ENCODE peak calls at places on chromosomes 5 and 9, in five cellular contexts. One of them, this sample, is unnamed.

GRCh38 chr5:157290981-157291711 is 25.2 kb downstream of the CYFIP2 start:
- DNase-seq in ovary: no peak
- DNase-seq in tibial artery: no peak
- DNase-seq in WERI-Rb-1: no peak
- DNase-seq in fibroblast of mammary gland: no peak
- DNase-seq in this sample: peak

GRCh38 chr9:13411827-13412226 is 132.3 kb upstream of the MPDZ start:
- DNase-seq in ovary: no peak
- DNase-seq in tibial artery: no peak
- DNase-seq in WERI-Rb-1: no peak
- DNase-seq in fibroblast of mammary gland: no peak
- DNase-seq in this sample: no peak

GRCh38 chr5:41281215-41281810 is 68.0 kb upstream of the C6 start:
- DNase-seq in ovary: no peak
- DNase-seq in tibial artery: no peak
- DNase-seq in WERI-Rb-1: no peak
- DNase-seq in fibroblast of mammary gland: no peak
- DNase-seq in this sample: no peak

GRCh38 chr9:86983260-86984255 is 36.3 kb upstream of the GAS1 start:
- DNase-seq in ovary: peak
- DNase-seq in tibial artery: no peak
- DNase-seq in WERI-Rb-1: no peak
- DNase-seq in fibroblast of mammary gland: peak
- DNase-seq in this sample: peak

GRCh38 chr9:127283917-127284316 is 19.3 kb downstream of the GARNL3 start:
- DNase-seq in ovary: no peak
- DNase-seq in tibial artery: peak
- DNase-seq in WERI-Rb-1: peak
- DNase-seq in fibroblast of mammary gland: peak
- DNase-seq in this sample: peak

GRCh38 chr5:150372626-150373025 is 15.1 kb downstream of the TCOF1 start:
- DNase-seq in ovary: no peak
- DNase-seq in tibial artery: no peak
- DNase-seq in WERI-Rb-1: no peak
- DNase-seq in fibroblast of mammary gland: no peak
- DNase-seq in this sample: no peak

GRCh38 chr5:113495402-113495801 is 7.1 kb upstream of the MCC start:
- DNase-seq in ovary: no peak
- DNase-seq in tibial artery: no peak
- DNase-seq in WERI-Rb-1: no peak
- DNase-seq in fibroblast of mammary gland: peak
- DNase-seq in this sample: peak

GRCh38 chr5:157471709-157472108 is 11.7 kb downstream of the NIPAL4 start:
- DNase-seq in ovary: no peak
- DNase-seq in tibial artery: no peak
- DNase-seq in WERI-Rb-1: peak
- DNase-seq in fibroblast of mammary gland: peak
- DNase-seq in this sample: peak

GRCh38 chr9:126830827-126831226 is 26.0 kb downstream of the ZBTB43 start:
- DNase-seq in ovary: no peak
- DNase-seq in tibial artery: no peak
- DNase-seq in WERI-Rb-1: no peak
- DNase-seq in fibroblast of mammary gland: no peak
- DNase-seq in this sample: no peak

GRCh38 chr5:76622973-76623596 is at the start of gene F2RL2:
- DNase-seq in ovary: no peak
- DNase-seq in tibial artery: no peak
- DNase-seq in WERI-Rb-1: peak
- DNase-seq in fibroblast of mammary gland: peak
- DNase-seq in this sample: peak

GRCh38 chr5:168948746-168949145 is 352.2 kb downstream of the SLIT3 start:
- DNase-seq in ovary: no peak
- DNase-seq in tibial artery: no peak
- DNase-seq in WERI-Rb-1: no peak
- DNase-seq in fibroblast of mammary gland: no peak
- DNase-seq in this sample: peak

GRCh38 chr5:72949481-72949880 is 6.4 kb upstream of the FCHO2 start:
- DNase-seq in ovary: no peak
- DNase-seq in tibial artery: no peak
- DNase-seq in WERI-Rb-1: no peak
- DNase-seq in fibroblast of mammary gland: peak
- DNase-seq in this sample: peak

GRCh38 chr9:3824062-3824461 is 298.3 kb upstream of the RFX3 start:
- DNase-seq in ovary: no peak
- DNase-seq in tibial artery: no peak
- DNase-seq in WERI-Rb-1: no peak
- DNase-seq in fibroblast of mammary gland: peak
- DNase-seq in this sample: no peak

GRCh38 chr9:127742435-127743088 is 7.5 kb upstream of the TOR2A start:
- DNase-seq in ovary: peak
- DNase-seq in tibial artery: no peak
- DNase-seq in WERI-Rb-1: peak
- DNase-seq in fibroblast of mammary gland: peak
- DNase-seq in this sample: peak

GRCh38 chr5:84861306-84861705 is 476.6 kb upstream of the EDIL3 start:
- DNase-seq in ovary: no peak
- DNase-seq in tibial artery: no peak
- DNase-seq in WERI-Rb-1: no peak
- DNase-seq in fibroblast of mammary gland: no peak
- DNase-seq in this sample: no peak

GRCh38 chr5:87300744-87301143 is 33.1 kb downstream of the RASA1 start:
- DNase-seq in ovary: no peak
- DNase-seq in tibial artery: no peak
- DNase-seq in WERI-Rb-1: no peak
- DNase-seq in fibroblast of mammary gland: peak
- DNase-seq in this sample: peak

GRCh38 chr9:129282308-129283211 is 104.5 kb upstream of the IER5L start:
- DNase-seq in ovary: peak
- DNase-seq in tibial artery: peak
- DNase-seq in WERI-Rb-1: peak
- DNase-seq in fibroblast of mammary gland: no peak
- DNase-seq in this sample: no peak

GRCh38 chr5:157744055-157745011 is 821 bp downstream of the LSM11 start:
- DNase-seq in ovary: peak
- DNase-seq in tibial artery: no peak
- DNase-seq in WERI-Rb-1: peak
- DNase-seq in fibroblast of mammary gland: no peak
- DNase-seq in this sample: peak

GRCh38 chr5:170427672-170428236 is 38.6 kb upstream of the KCNMB1 start:
- DNase-seq in ovary: no peak
- DNase-seq in tibial artery: no peak
- DNase-seq in WERI-Rb-1: no peak
- DNase-seq in fibroblast of mammary gland: peak
- DNase-seq in this sample: no peak

GRCh38 chr5:62643556-62644451 is 65.2 kb downstream of the LRRC70 start:
- DNase-seq in ovary: no peak
- DNase-seq in tibial artery: no peak
- DNase-seq in WERI-Rb-1: no peak
- DNase-seq in fibroblast of mammary gland: no peak
- DNase-seq in this sample: no peak

GRCh38 chr9:2727966-2728613 is 10.8 kb downstream of the KCNV2 start:
- DNase-seq in ovary: peak
- DNase-seq in tibial artery: no peak
- DNase-seq in WERI-Rb-1: peak
- DNase-seq in fibroblast of mammary gland: peak
- DNase-seq in this sample: peak

GRCh38 chr5:24141046-24141445 is 503.7 kb downstream of the CDH10 start:
- DNase-seq in ovary: no peak
- DNase-seq in tibial artery: no peak
- DNase-seq in WERI-Rb-1: no peak
- DNase-seq in fibroblast of mammary gland: peak
- DNase-seq in this sample: no peak

GRCh38 chr9:133919253-133920115 is 72.6 kb downstream of the VAV2 start:
- DNase-seq in ovary: no peak
- DNase-seq in tibial artery: no peak
- DNase-seq in WERI-Rb-1: peak
- DNase-seq in fibroblast of mammary gland: no peak
- DNase-seq in this sample: no peak

GRCh38 chr9:98991981-98992884 is 48.5 kb downstream of the COL15A1 start:
- DNase-seq in ovary: no peak
- DNase-seq in tibial artery: no peak
- DNase-seq in WERI-Rb-1: no peak
- DNase-seq in fibroblast of mammary gland: no peak
- DNase-seq in this sample: no peak

GRCh38 chr9:135887021-135887507 is 20.3 kb downstream of the CAMSAP1 start:
- DNase-seq in ovary: no peak
- DNase-seq in tibial artery: no peak
- DNase-seq in WERI-Rb-1: peak
- DNase-seq in fibroblast of mammary gland: peak
- DNase-seq in this sample: no peak

DNA sequence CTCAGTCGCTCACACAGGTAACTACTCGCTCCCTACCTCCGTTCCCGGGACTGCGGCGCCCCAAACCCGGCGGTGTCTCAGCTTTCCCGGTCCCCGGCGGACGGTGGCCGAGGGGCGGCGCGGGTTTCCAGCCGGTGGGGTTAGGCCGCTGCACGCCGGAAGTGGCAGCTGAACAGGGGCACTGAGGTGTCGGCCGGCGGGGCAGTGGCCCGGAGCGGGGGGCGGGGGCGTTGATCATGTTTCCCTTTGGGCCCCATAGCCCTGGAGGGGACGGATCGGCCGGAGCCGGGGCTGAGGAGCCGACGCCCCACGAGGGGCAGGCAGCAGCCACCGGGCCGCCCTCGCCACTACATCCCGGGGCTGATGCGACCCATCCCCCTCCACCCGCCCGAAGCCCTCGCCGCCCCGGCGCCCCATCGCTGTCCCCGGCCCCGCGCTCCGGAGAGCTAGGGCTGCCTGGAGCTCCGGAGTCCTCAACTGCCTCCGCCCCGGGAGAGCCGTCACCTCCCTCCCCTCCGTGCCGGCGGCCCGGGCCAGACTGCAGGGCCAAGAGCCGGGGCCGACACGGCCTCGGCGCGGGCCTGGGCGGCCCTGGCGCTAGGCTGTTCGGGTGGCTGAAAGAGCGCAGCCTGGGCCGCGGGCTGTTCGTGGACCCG is at the start of gene DCAF10:
- DNase-seq in ovary: peak
- DNase-seq in tibial artery: peak
- DNase-seq in WERI-Rb-1: peak
- DNase-seq in fibroblast of mammary gland: peak
- DNase-seq in this sample: peak
- H3K4me3 ChIP-seq in ovary: peak
- H3K4me3 ChIP-seq in tibial artery: peak
- H3K4me3 ChIP-seq in WERI-Rb-1: peak
- H3K4me3 ChIP-seq in fibroblast of mammary gland: peak
- H3K4me3 ChIP-seq in this sample: peak

GRCh38 chr9:17793713-17794622 is 215.1 kb downstream of the SH3GL2 start:
- DNase-seq in ovary: no peak
- DNase-seq in tibial artery: no peak
- DNase-seq in WERI-Rb-1: peak
- DNase-seq in fibroblast of mammary gland: peak
- DNase-seq in this sample: peak
- TF ChIP-seq CTCF in ovary: no peak
- TF ChIP-seq CTCF in tibial artery: no peak
- TF ChIP-seq CTCF in WERI-Rb-1: peak
- TF ChIP-seq CTCF in fibroblast of mammary gland: peak
- TF ChIP-seq CTCF in this sample: no peak

GRCh38 chr9:125683486-125683885 is 23.5 kb downstream of the MAPKAP1 start:
- DNase-seq in ovary: no peak
- DNase-seq in tibial artery: no peak
- DNase-seq in WERI-Rb-1: no peak
- DNase-seq in fibroblast of mammary gland: peak
- DNase-seq in this sample: peak
- H3K4me3 ChIP-seq in ovary: no peak
- H3K4me3 ChIP-seq in tibial artery: no peak
- H3K4me3 ChIP-seq in WERI-Rb-1: no peak
- H3K4me3 ChIP-seq in fibroblast of mammary gland: no peak
- H3K4me3 ChIP-seq in this sample: no peak

GRCh38 chr5:120817044-120817985 is 353.2 kb downstream of the PRR16 start:
- DNase-seq in ovary: no peak
- DNase-seq in tibial artery: no peak
- DNase-seq in WERI-Rb-1: peak
- DNase-seq in fibroblast of mammary gland: peak
- DNase-seq in this sample: peak
- TF ChIP-seq CTCF in ovary: no peak
- TF ChIP-seq CTCF in tibial artery: no peak
- TF ChIP-seq CTCF in WERI-Rb-1: peak
- TF ChIP-seq CTCF in fibroblast of mammary gland: peak
- TF ChIP-seq CTCF in this sample: peak

GRCh38 chr5:143435207-143435657 is 31.7 kb upstream of the NR3C1 start:
- DNase-seq in ovary: no peak
- DNase-seq in tibial artery: peak
- DNase-seq in WERI-Rb-1: no peak
- DNase-seq in fibroblast of mammary gland: no peak
- DNase-seq in this sample: peak
- H3K4me3 ChIP-seq in ovary: no peak
- H3K4me3 ChIP-seq in tibial artery: no peak
- H3K4me3 ChIP-seq in WERI-Rb-1: no peak
- H3K4me3 ChIP-seq in fibroblast of mammary gland: no peak
- H3K4me3 ChIP-seq in this sample: no peak

GRCh38 chr5:180862645-180863044 is 1.6 kb upstream of the ZFP62 start:
- DNase-seq in ovary: peak
- DNase-seq in tibial artery: no peak
- DNase-seq in WERI-Rb-1: no peak
- DNase-seq in fibroblast of mammary gland: no peak
- DNase-seq in this sample: no peak

GRCh38 chr5:180866296-180866695 is 5.2 kb upstream of the ZFP62 start:
- DNase-seq in ovary: no peak
- DNase-seq in tibial artery: no peak
- DNase-seq in WERI-Rb-1: no peak
- DNase-seq in fibroblast of mammary gland: no peak
- DNase-seq in this sample: no peak

GRCh38 chr5:180860273-180860886 is 696 bp downstream of the ZFP62 start:
- DNase-seq in ovary: peak
- DNase-seq in tibial artery: no peak
- DNase-seq in WERI-Rb-1: peak
- DNase-seq in fibroblast of mammary gland: peak
- DNase-seq in this sample: peak

GRCh38 chr5:180866985-180867384 is 5.9 kb upstream of the ZFP62 start:
- DNase-seq in ovary: no peak
- DNase-seq in tibial artery: no peak
- DNase-seq in WERI-Rb-1: no peak
- DNase-seq in fibroblast of mammary gland: no peak
- DNase-seq in this sample: no peak

GRCh38 chr5:180860887-180861822 is at the start of gene ZFP62:
- DNase-seq in ovary: peak
- DNase-seq in tibial artery: peak
- DNase-seq in WERI-Rb-1: peak
- DNase-seq in fibroblast of mammary gland: peak
- DNase-seq in this sample: peak
- TF ChIP-seq CTCF in ovary: peak
- TF ChIP-seq CTCF in tibial artery: peak
- TF ChIP-seq CTCF in WERI-Rb-1: no peak
- TF ChIP-seq CTCF in fibroblast of mammary gland: no peak
- TF ChIP-seq CTCF in this sample: no peak

This sample was measured in epithelial cell of esophagus.